ENCODE peak calls at places on chromosomes 2 and 18, in six cellular contexts. M, N, Z, P, E and J are unnamed samples.

GRCh38 chr2:223036756-223037432 is 15.1 kb upstream of the KCNE4 start:
- DNase-seq in M (no peak), Z (no peak), P (no peak), N (no peak), E (no peak), J (no peak)

GRCh38 chr2:114113527-114113926 is 223.6 kb downstream of the ACTR3 start:
- DNase-seq in N (no peak), Z (no peak), E (no peak), P (no peak), M (no peak), J (no peak)

GRCh38 chr2:120565095-120565460 is 170.6 kb upstream of the GLI2 start:
- DNase-seq in Z (no peak), N (no peak), M (no peak), E (no peak), P (no peak), J (no peak)

GRCh38 chr2:200296118-200296517 is 10.4 kb upstream of the SPATS2L start:
- DNase-seq in P (no peak), Z (no peak), E (no peak), N (no peak), M (no peak), J (no peak)

GRCh38 chr2:84493494-84493893 is 22.8 kb upstream of the DNAH6 start:
- DNase-seq in P (no peak), Z (peak), N (peak), M (no peak), E (no peak), J (peak)

GRCh38 chr18:29501952-29502351 is 1325.0 kb upstream of the CDH2 start:
- DNase-seq in E (no peak), Z (peak), N (peak), P (no peak), M (peak), J (peak)

GRCh38 chr2:237064203-237065061 is 21.3 kb upstream of the COPS8 start:
- DNase-seq in E (no peak), M (no peak), N (no peak), Z (no peak), P (no peak), J (no peak)

GRCh38 chr2:96524482-96525210 is 11.9 kb upstream of the ARID5A start:
- DNase-seq in P (no peak), M (no peak), Z (no peak), N (no peak), E (no peak), J (no peak)

GRCh38 chr2:2021995-2022394 is 277.7 kb upstream of the PXDN start:
- DNase-seq in N (no peak), E (no peak), P (no peak), M (no peak), Z (no peak), J (no peak)

GRCh38 chr2:205683179-205683978 is 1.1 kb downstream of the NRP2 start:
- DNase-seq in M (no peak), E (no peak), P (no peak), N (peak), Z (peak), J (no peak)

GRCh38 chr2:102131564-102131963 is 11.0 kb upstream of the IL1R1 start:
- DNase-seq in P (no peak), E (no peak), Z (no peak), N (no peak), M (no peak), J (no peak)

GRCh38 chr2:219555956-219556355 is 12.1 kb downstream of the TMEM198 start:
- DNase-seq in P (no peak), N (no peak), E (no peak), Z (no peak), M (no peak), J (no peak)

GRCh38 chr2:109383505-109384307 is 230.1 kb downstream of the SEPTIN10 start:
- DNase-seq in E (no peak), Z (no peak), M (no peak), P (no peak), N (no peak), J (no peak)

GRCh38 chr2:149033716-149034115 is 4.8 kb upstream of the LYPD6B start:
- DNase-seq in P (no peak), E (no peak), N (no peak), M (no peak), Z (no peak), J (no peak)

GRCh38 chr2:240427729-240428128 is 7.7 kb upstream of the GPC1 start:
- DNase-seq in M (no peak), N (no peak), E (no peak), P (no peak), Z (no peak), J (no peak)

GRCh38 chr2:88680916-88681315 is 10.6 kb upstream of the RPIA start:
- DNase-seq in N (no peak), E (no peak), M (no peak), Z (no peak), P (no peak), J (no peak)

GRCh38 chr2:105748564-105748963 is 3.9 kb downstream of the NCK2 start:
- DNase-seq in Z (no peak), E (no peak), P (no peak), N (no peak), M (no peak), J (no peak)

GRCh38 chr18:72768681-72769229 is 99.0 kb downstream of the NETO1 start:
- DNase-seq in N (no peak), M (no peak), Z (no peak), E (no peak), P (no peak), J (no peak)

GRCh38 chr2:15912203-15912602 is 28.1 kb upstream of the MYCN start:
- DNase-seq in N (peak), P (no peak), M (peak), Z (peak), E (peak), J (peak)

GRCh38 chr2:205752421-205752820 is 70.1 kb downstream of the NRP2 start:
- DNase-seq in Z (peak), P (no peak), N (no peak), M (no peak), E (no peak), J (no peak)

GRCh38 chr2:47654790-47655562 is 128.0 kb upstream of the MSH6 start:
- DNase-seq in N (no peak), M (peak), Z (no peak), P (peak), E (no peak), J (no peak)

GRCh38 chr18:46541626-46542189 is 115.3 kb downstream of the LOXHD1 start:
- DNase-seq in E (no peak), N (no peak), P (no peak), Z (no peak), M (no peak), J (no peak)

GRCh38 chr2:127695491-127696472 is 5.5 kb upstream of the SFT2D3 start:
- DNase-seq in E (peak), Z (peak), N (peak), P (peak), M (no peak), J (no peak)

GRCh38 chr2:28117104-28117596 is 226.6 kb downstream of the BABAM2 start:
- DNase-seq in E (no peak), P (peak), Z (peak), N (peak), M (peak), J (no peak)

GRCh38 chr18:47595816-47596501 is 334.5 kb downstream of the SMAD2 start:
- DNase-seq in N (no peak), P (peak), Z (no peak), M (no peak), E (no peak), J (no peak)

GRCh38 chr2:58553937-58554336 is 312.8 kb upstream of the FANCL start:
- DNase-seq in P (peak), Z (no peak), N (peak), M (no peak), E (no peak), J (no peak)
- TF ChIP-seq CTCF in P (peak), Z (no peak), N (no peak), M (peak), E (no peak), J (no peak)

DNA sequence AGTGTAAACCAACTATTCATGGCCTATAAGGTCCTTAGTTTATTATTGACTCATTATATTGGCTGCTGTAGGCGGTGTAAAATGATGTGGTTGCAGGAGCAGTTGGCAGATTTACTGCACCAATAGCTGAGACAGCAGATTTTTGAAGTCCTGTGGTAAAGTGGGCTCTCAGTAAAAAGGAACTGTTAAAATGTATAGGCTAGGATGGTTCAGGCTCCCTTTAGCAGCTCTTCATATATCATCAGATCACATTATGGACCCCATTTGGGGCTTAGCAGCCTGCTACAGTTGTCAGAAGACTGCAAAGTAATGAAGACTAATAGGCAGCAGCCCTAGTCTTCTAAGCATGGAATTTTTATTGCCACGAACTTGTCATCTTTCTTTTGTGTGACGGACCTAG is 27.8 kb downstream of the MTX2 start:
- DNase-seq in N (no peak), P (no peak), E (no peak), Z (peak), M (no peak), J (peak)
- H3K4me3 ChIP-seq in N (no peak), P (no peak), E (no peak), Z (no peak), M (no peak), J (no peak)

GRCh38 chr18:9233771-9234440 is 97.3 kb downstream of the ANKRD12 start:
- DNase-seq in Z (no peak), M (no peak), P (no peak), N (no peak), E (no peak), J (no peak)
- TF ChIP-seq CTCF in Z (no peak), M (no peak), P (no peak), N (no peak), E (no peak), J (no peak)

GRCh38 chr2:56184500-56184996 is 758 bp downstream of the CCDC85A start:
- DNase-seq in P (peak), M (no peak), N (no peak), Z (peak), E (no peak), J (no peak)
- H3K4me3 ChIP-seq in P (peak), M (peak), N (peak), Z (peak), E (peak), J (peak)